ENCODE peak calls at places on chromosome 3, in ten cellular contexts. One of them, this sample, is unnamed.
A peak's percentile ranks its signal among the peaks of the same experiment; 100 is the strongest.

GRCh38 chr3:97958396-97958795 is 13.8 kb downstream of the RIOX2 start:
- DNase-seq in GM20000: no peak
- DNase-seq in NB4: no peak
- DNase-seq in AG10803: peak; percentile 25
- DNase-seq in progenitor cell of endocrine pancreas: no peak
- DNase-seq in Calu3: no peak
- DNase-seq in MCF 10A: peak; percentile 30
- DNase-seq in endothelial cell: no peak
- DNase-seq in right lobe of liver: no peak
- DNase-seq in BE2C: no peak
- DNase-seq in this sample: no peak

GRCh38 chr3:186757214-186757613 is 26.2 kb upstream of the EIF4A2 start:
- DNase-seq in GM20000: no peak
- DNase-seq in NB4: no peak
- DNase-seq in AG10803: no peak
- DNase-seq in progenitor cell of endocrine pancreas: no peak
- DNase-seq in Calu3: no peak
- DNase-seq in MCF 10A: no peak
- DNase-seq in endothelial cell: no peak
- DNase-seq in right lobe of liver: no peak
- DNase-seq in BE2C: no peak
- DNase-seq in this sample: no peak

GRCh38 chr3:47096955-47097354 is 67.0 kb downstream of the SETD2 start:
- DNase-seq in GM20000: no peak
- DNase-seq in NB4: no peak
- DNase-seq in AG10803: peak; percentile 68
- DNase-seq in progenitor cell of endocrine pancreas: no peak
- DNase-seq in Calu3: no peak
- DNase-seq in MCF 10A: no peak
- DNase-seq in endothelial cell: no peak
- DNase-seq in right lobe of liver: no peak
- DNase-seq in BE2C: no peak
- DNase-seq in this sample: no peak

GRCh38 chr3:141389703-141390102 is 21.4 kb downstream of the ZBTB38 start:
- DNase-seq in GM20000: no peak
- DNase-seq in NB4: no peak
- DNase-seq in AG10803: no peak
- DNase-seq in progenitor cell of endocrine pancreas: no peak
- DNase-seq in Calu3: no peak
- DNase-seq in MCF 10A: peak; percentile 47
- DNase-seq in endothelial cell: no peak
- DNase-seq in right lobe of liver: no peak
- DNase-seq in BE2C: no peak
- DNase-seq in this sample: no peak

GRCh38 chr3:134677196-134677986 is 26.6 kb upstream of the KY start:
- DNase-seq in GM20000: peak; percentile 41
- DNase-seq in NB4: peak; percentile 64
- DNase-seq in AG10803: no peak
- DNase-seq in progenitor cell of endocrine pancreas: no peak
- DNase-seq in Calu3: peak; percentile 37
- DNase-seq in MCF 10A: peak; percentile 13
- DNase-seq in endothelial cell: peak; percentile 20
- DNase-seq in right lobe of liver: no peak
- DNase-seq in BE2C: no peak
- DNase-seq in this sample: peak; percentile 45

GRCh38 chr3:133700351-133700750 is 38.6 kb upstream of the TOPBP1 start:
- DNase-seq in GM20000: no peak
- DNase-seq in NB4: no peak
- DNase-seq in AG10803: no peak
- DNase-seq in progenitor cell of endocrine pancreas: no peak
- DNase-seq in Calu3: no peak
- DNase-seq in MCF 10A: no peak
- DNase-seq in endothelial cell: no peak
- DNase-seq in right lobe of liver: no peak
- DNase-seq in BE2C: no peak
- DNase-seq in this sample: no peak

GRCh38 chr3:152302521-152303021 is 33.8 kb downstream of the MBNL1 start:
- DNase-seq in GM20000: peak; percentile 15
- DNase-seq in NB4: peak; percentile 67
- DNase-seq in AG10803: peak; percentile 97
- DNase-seq in progenitor cell of endocrine pancreas: no peak
- DNase-seq in Calu3: no peak
- DNase-seq in MCF 10A: peak; percentile 50
- DNase-seq in endothelial cell: no peak
- DNase-seq in right lobe of liver: peak; percentile 61
- DNase-seq in BE2C: no peak
- DNase-seq in this sample: no peak

GRCh38 chr3:100981546-100981945 is 11.7 kb downstream of the ABI3BP start:
- DNase-seq in GM20000: no peak
- DNase-seq in NB4: no peak
- DNase-seq in AG10803: no peak
- DNase-seq in progenitor cell of endocrine pancreas: no peak
- DNase-seq in Calu3: no peak
- DNase-seq in MCF 10A: no peak
- DNase-seq in endothelial cell: no peak
- DNase-seq in right lobe of liver: no peak
- DNase-seq in BE2C: no peak
- DNase-seq in this sample: no peak

DNA sequence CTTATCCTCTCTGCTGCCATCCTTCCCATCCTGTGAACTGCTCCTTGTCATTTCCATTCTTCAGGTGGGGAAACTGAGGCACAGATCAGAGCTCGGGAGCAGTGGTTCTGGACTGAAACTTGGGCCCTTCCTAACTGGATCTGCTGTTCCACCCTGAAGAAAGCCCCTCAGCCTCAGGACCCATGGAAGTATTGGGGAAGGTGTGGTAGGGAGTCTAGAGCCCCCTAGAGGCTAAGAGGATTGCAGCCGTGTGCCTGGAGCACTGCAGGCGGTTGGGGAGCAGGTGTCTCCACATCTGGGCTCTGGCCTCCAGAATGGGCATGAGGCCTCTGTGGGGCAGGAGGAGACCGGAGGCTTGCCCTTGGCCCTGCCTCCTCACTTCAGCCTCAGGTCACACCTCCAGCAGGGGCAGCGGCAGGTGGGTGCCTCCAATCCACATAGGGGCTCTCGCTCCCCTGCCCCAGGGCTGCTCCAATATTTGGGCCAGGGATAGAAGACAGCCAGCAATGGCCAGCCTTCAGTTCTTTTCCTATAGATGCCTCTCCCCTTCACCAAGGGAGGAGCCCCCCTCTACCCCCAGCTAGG is 28.1 kb downstream of the DNAJB8 start:
- DNase-seq in GM20000: no peak
- DNase-seq in NB4: peak; percentile 35
- DNase-seq in AG10803: no peak
- DNase-seq in progenitor cell of endocrine pancreas: no peak
- DNase-seq in Calu3: no peak
- DNase-seq in MCF 10A: no peak
- DNase-seq in endothelial cell: no peak
- DNase-seq in right lobe of liver: no peak
- DNase-seq in BE2C: no peak
- DNase-seq in this sample: no peak
- TF ChIP-seq CTCF in GM20000: peak; percentile 24
- TF ChIP-seq CTCF in NB4: peak; percentile 70
- TF ChIP-seq CTCF in AG10803: peak; percentile 33
- TF ChIP-seq CTCF in progenitor cell of endocrine pancreas: peak; percentile 39
- TF ChIP-seq CTCF in Calu3: peak; percentile 53
- TF ChIP-seq CTCF in MCF 10A: peak; percentile 24
- TF ChIP-seq CTCF in endothelial cell: peak; percentile 25
- TF ChIP-seq CTCF in right lobe of liver: peak; percentile 19
- TF ChIP-seq CTCF in BE2C: peak; percentile 66
- TF ChIP-seq CTCF in this sample: peak; percentile 55

GRCh38 chr3:4574426-4574965 is 81.3 kb downstream of the ITPR1 start:
- DNase-seq in GM20000: no peak
- DNase-seq in NB4: no peak
- DNase-seq in AG10803: no peak
- DNase-seq in progenitor cell of endocrine pancreas: no peak
- DNase-seq in Calu3: no peak
- DNase-seq in MCF 10A: no peak
- DNase-seq in endothelial cell: no peak
- DNase-seq in right lobe of liver: no peak
- DNase-seq in BE2C: no peak
- DNase-seq in this sample: no peak

GRCh38 chr3:4570840-4571621 is 77.9 kb downstream of the ITPR1 start:
- DNase-seq in GM20000: no peak
- DNase-seq in NB4: no peak
- DNase-seq in AG10803: no peak
- DNase-seq in progenitor cell of endocrine pancreas: no peak
- DNase-seq in Calu3: no peak
- DNase-seq in MCF 10A: no peak
- DNase-seq in endothelial cell: no peak
- DNase-seq in right lobe of liver: no peak
- DNase-seq in BE2C: peak; percentile 28
- DNase-seq in this sample: no peak

GRCh38 chr3:4568831-4569230 is 75.7 kb downstream of the ITPR1 start:
- DNase-seq in GM20000: no peak
- DNase-seq in NB4: no peak
- DNase-seq in AG10803: no peak
- DNase-seq in progenitor cell of endocrine pancreas: no peak
- DNase-seq in Calu3: no peak
- DNase-seq in MCF 10A: no peak
- DNase-seq in endothelial cell: no peak
- DNase-seq in right lobe of liver: no peak
- DNase-seq in BE2C: no peak
- DNase-seq in this sample: no peak

GRCh38 chr3:4573153-4573552 is 80.0 kb downstream of the ITPR1 start:
- DNase-seq in GM20000: no peak
- DNase-seq in NB4: no peak
- DNase-seq in AG10803: no peak
- DNase-seq in progenitor cell of endocrine pancreas: no peak
- DNase-seq in Calu3: no peak
- DNase-seq in MCF 10A: no peak
- DNase-seq in endothelial cell: no peak
- DNase-seq in right lobe of liver: no peak
- DNase-seq in BE2C: no peak
- DNase-seq in this sample: no peak

GRCh38 chr3:4571690-4572334 is 78.7 kb downstream of the ITPR1 start:
- DNase-seq in GM20000: no peak
- DNase-seq in NB4: peak; percentile 39
- DNase-seq in AG10803: no peak
- DNase-seq in progenitor cell of endocrine pancreas: no peak
- DNase-seq in Calu3: no peak
- DNase-seq in MCF 10A: peak; percentile 29
- DNase-seq in endothelial cell: no peak
- DNase-seq in right lobe of liver: no peak
- DNase-seq in BE2C: no peak
- DNase-seq in this sample: no peak
- TF ChIP-seq CTCF in GM20000: no peak
- TF ChIP-seq CTCF in NB4: no peak
- TF ChIP-seq CTCF in AG10803: no peak
- TF ChIP-seq CTCF in progenitor cell of endocrine pancreas: no peak
- TF ChIP-seq CTCF in Calu3: no peak
- TF ChIP-seq CTCF in MCF 10A: no peak
- TF ChIP-seq CTCF in endothelial cell: peak; percentile 20
- TF ChIP-seq CTCF in right lobe of liver: no peak
- TF ChIP-seq CTCF in BE2C: peak; percentile 36
- TF ChIP-seq CTCF in this sample: peak; percentile 26

GRCh38 chr3:72223628-72224027 is 438.7 kb upstream of the PROK2 start:
- DNase-seq in GM20000: no peak
- DNase-seq in NB4: no peak
- DNase-seq in AG10803: no peak
- DNase-seq in progenitor cell of endocrine pancreas: no peak
- DNase-seq in Calu3: no peak
- DNase-seq in MCF 10A: no peak
- DNase-seq in endothelial cell: no peak
- DNase-seq in right lobe of liver: no peak
- DNase-seq in BE2C: no peak
- DNase-seq in this sample: no peak
- TF ChIP-seq CTCF in GM20000: no peak
- TF ChIP-seq CTCF in NB4: no peak
- TF ChIP-seq CTCF in AG10803: no peak
- TF ChIP-seq CTCF in progenitor cell of endocrine pancreas: no peak
- TF ChIP-seq CTCF in Calu3: no peak
- TF ChIP-seq CTCF in MCF 10A: no peak
- TF ChIP-seq CTCF in endothelial cell: no peak
- TF ChIP-seq CTCF in right lobe of liver: no peak
- TF ChIP-seq CTCF in BE2C: no peak
- TF ChIP-seq CTCF in this sample: no peak

GRCh38 chr3:107675233-107675900 is 152.6 kb downstream of the BBX start:
- DNase-seq in GM20000: no peak
- DNase-seq in NB4: no peak
- DNase-seq in AG10803: no peak
- DNase-seq in progenitor cell of endocrine pancreas: no peak
- DNase-seq in Calu3: no peak
- DNase-seq in MCF 10A: no peak
- DNase-seq in endothelial cell: no peak
- DNase-seq in right lobe of liver: no peak
- DNase-seq in BE2C: no peak
- DNase-seq in this sample: no peak

GRCh38 chr3:107679911-107680310 is 157.1 kb downstream of the BBX start:
- DNase-seq in GM20000: no peak
- DNase-seq in NB4: no peak
- DNase-seq in AG10803: peak; percentile 49
- DNase-seq in progenitor cell of endocrine pancreas: no peak
- DNase-seq in Calu3: no peak
- DNase-seq in MCF 10A: no peak
- DNase-seq in endothelial cell: no peak
- DNase-seq in right lobe of liver: no peak
- DNase-seq in BE2C: no peak
- DNase-seq in this sample: no peak

GRCh38 chr3:107680698-107681097 is 157.9 kb downstream of the BBX start:
- DNase-seq in GM20000: no peak
- DNase-seq in NB4: no peak
- DNase-seq in AG10803: peak; percentile 48
- DNase-seq in progenitor cell of endocrine pancreas: no peak
- DNase-seq in Calu3: no peak
- DNase-seq in MCF 10A: no peak
- DNase-seq in endothelial cell: no peak
- DNase-seq in right lobe of liver: no peak
- DNase-seq in BE2C: no peak
- DNase-seq in this sample: no peak

GRCh38 chr3:107674371-107674770 is 151.6 kb downstream of the BBX start:
- DNase-seq in GM20000: no peak
- DNase-seq in NB4: no peak
- DNase-seq in AG10803: no peak
- DNase-seq in progenitor cell of endocrine pancreas: no peak
- DNase-seq in Calu3: no peak
- DNase-seq in MCF 10A: no peak
- DNase-seq in endothelial cell: no peak
- DNase-seq in right lobe of liver: no peak
- DNase-seq in BE2C: no peak
- DNase-seq in this sample: no peak

DNA sequence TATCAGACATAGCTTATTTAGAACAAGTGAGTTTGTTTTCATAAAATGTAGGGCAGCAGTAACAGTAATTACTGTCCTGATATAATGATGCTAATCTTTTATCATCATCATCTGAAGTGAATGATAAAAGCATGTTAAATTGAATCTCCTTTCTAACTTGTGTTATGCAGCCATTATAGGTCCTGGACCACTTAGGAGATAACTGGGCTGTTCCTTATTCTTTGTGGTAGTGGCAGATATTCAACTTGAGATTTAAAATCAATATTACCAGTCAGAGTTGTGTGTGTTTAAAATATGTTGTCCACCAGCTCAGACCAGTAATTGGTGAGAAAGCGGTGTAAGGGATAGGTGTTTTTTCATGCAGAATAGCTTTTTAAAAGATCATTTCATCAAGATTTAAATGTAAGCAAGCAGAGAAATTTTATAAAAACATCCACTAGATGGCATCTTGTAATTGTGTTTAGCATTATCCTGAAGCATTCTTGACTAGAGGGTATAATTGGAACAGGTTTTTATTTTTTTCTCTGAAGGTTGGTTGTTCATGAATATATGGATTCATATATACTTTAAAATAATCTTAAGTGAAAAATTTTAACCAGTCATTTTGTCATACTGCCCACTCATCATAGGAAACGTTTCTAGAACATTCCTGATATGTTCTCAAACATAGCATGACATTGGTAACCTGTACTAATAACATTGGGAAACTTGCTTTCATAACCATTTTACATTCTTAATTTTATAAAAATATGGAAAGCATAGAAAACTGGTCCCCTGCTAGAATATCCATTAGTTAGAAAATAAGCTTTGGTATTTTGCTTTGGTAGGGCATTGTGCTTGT is 153.9 kb downstream of the BBX start:
- DNase-seq in GM20000: no peak
- DNase-seq in NB4: peak; percentile 31
- DNase-seq in AG10803: peak; percentile 35
- DNase-seq in progenitor cell of endocrine pancreas: no peak
- DNase-seq in Calu3: no peak
- DNase-seq in MCF 10A: no peak
- DNase-seq in endothelial cell: no peak
- DNase-seq in right lobe of liver: no peak
- DNase-seq in BE2C: no peak
- DNase-seq in this sample: no peak
- TF ChIP-seq CTCF in GM20000: peak; percentile 23
- TF ChIP-seq CTCF in NB4: peak; percentile 23
- TF ChIP-seq CTCF in AG10803: peak; percentile 63
- TF ChIP-seq CTCF in progenitor cell of endocrine pancreas: peak; percentile 66
- TF ChIP-seq CTCF in Calu3: peak; percentile 54
- TF ChIP-seq CTCF in MCF 10A: peak; percentile 40
- TF ChIP-seq CTCF in endothelial cell: peak; percentile 60
- TF ChIP-seq CTCF in right lobe of liver: peak; percentile 63
- TF ChIP-seq CTCF in BE2C: peak; percentile 51
- TF ChIP-seq CTCF in this sample: peak; percentile 46

This sample was measured in GM13977.